ENCODE peak calls at places on chromosomes 6 and 20, in six cellular contexts. P, M, O, L, G and W are unnamed samples. For H3K9me3, the result is how much of the 10 kb centered on the place peaks cover.

GRCh38 chr6:37717836-37718251 is 20.2 kb upstream of the MDGA1 start:
- DNase-seq in P (peak), M (no peak), O (no peak), L (no peak), G (no peak), W (no peak)

GRCh38 chr20:26209171-26209941 is 512.7 kb upstream of the ZNF337 start:
- DNase-seq in P (no peak), M (no peak), O (no peak), L (peak), G (no peak), W (no peak)

GRCh38 chr6:43869091-43869710 is 99.2 kb downstream of the VEGFA start:
- DNase-seq in P (no peak), M (no peak), O (no peak), L (peak), G (no peak), W (no peak)

GRCh38 chr20:20796766-20797415 is 84.4 kb upstream of the RALGAPA2 start:
- DNase-seq in P (no peak), M (no peak), O (no peak), L (no peak), G (no peak), W (no peak)

GRCh38 chr6:20441921-20442320 is 40.2 kb downstream of the E2F3 start:
- DNase-seq in P (no peak), M (peak), O (no peak), L (no peak), G (no peak), W (no peak)

GRCh38 chr6:134935076-134935475 is 14.8 kb downstream of the ALDH8A1 start:
- DNase-seq in P (peak), M (no peak), O (no peak), L (no peak), G (no peak), W (no peak)

GRCh38 chr6:88562737-88563625 is 396.8 kb upstream of the CNR1 start:
- DNase-seq in P (no peak), M (no peak), O (no peak), L (no peak), G (no peak), W (no peak)

GRCh38 chr6:47235964-47236760 is 73.5 kb downstream of the TNFRSF21 start:
- DNase-seq in P (no peak), M (peak), O (peak), L (no peak), G (no peak), W (no peak)

GRCh38 chr20:59360934-59361333 is 60.5 kb downstream of the EDN3 start:
- DNase-seq in P (no peak), M (no peak), O (no peak), L (no peak), G (no peak), W (no peak)

GRCh38 chr20:10433014-10433622 is 904 bp downstream of the MKKS start:
- DNase-seq in P (no peak), M (no peak), O (no peak), L (peak), G (no peak), W (no peak)

GRCh38 chr6:33808781-33809180 is 5.0 kb upstream of the MLN start:
- DNase-seq in P (no peak), M (no peak), O (no peak), L (no peak), G (no peak), W (no peak)

GRCh38 chr6:151523034-151523433 is 29.2 kb downstream of the CCDC170 start:
- DNase-seq in P (no peak), M (no peak), O (no peak), L (no peak), G (no peak), W (no peak)
- H3K9me3 ChIP-seq in P (under half), M (under half), O (under half), L (under half), G (under half), W (under half)

GRCh38 chr20:4918473-4918872 is 82.8 kb downstream of the SLC23A2 start:
- DNase-seq in P (no peak), M (no peak), O (no peak), L (no peak), G (no peak), W (no peak)

GRCh38 chr20:4919047-4919704 is 82.1 kb downstream of the SLC23A2 start:
- DNase-seq in P (no peak), M (peak), O (no peak), L (no peak), G (no peak), W (no peak)

GRCh38 chr20:4922186-4922585 is 79.1 kb downstream of the SLC23A2 start:
- DNase-seq in P (no peak), M (no peak), O (no peak), L (no peak), G (no peak), W (no peak)

GRCh38 chr20:4920655-4921054 is 80.7 kb downstream of the SLC23A2 start:
- DNase-seq in P (no peak), M (no peak), O (no peak), L (no peak), G (no peak), W (no peak)

GRCh38 chr20:4920131-4920530 is 81.2 kb downstream of the SLC23A2 start:
- DNase-seq in P (no peak), M (no peak), O (no peak), L (no peak), G (no peak), W (no peak)
- H3K27ac ChIP-seq in P (no peak), M (no peak), O (no peak), L (no peak), G (no peak), W (no peak)

GRCh38 chr20:31474097-31474436 is 860 bp downstream of the DEFB124 start:
- DNase-seq in P (no peak), M (no peak), O (no peak), L (no peak), G (no peak), W (no peak)

GRCh38 chr20:31476313-31476623 is 1.2 kb downstream of the REM1 start:
- DNase-seq in P (no peak), M (no peak), O (no peak), L (no peak), G (no peak), W (no peak)

GRCh38 chr20:31475032-31475431 is at the start of the genes DEFB124 and REM1:
- DNase-seq in P (no peak), M (no peak), O (peak), L (peak), G (no peak), W (no peak)

GRCh38 chr20:31476648-31477220 is 1.6 kb downstream of the REM1 start:
- DNase-seq in P (no peak), M (no peak), O (no peak), L (no peak), G (no peak), W (no peak)

DNA sequence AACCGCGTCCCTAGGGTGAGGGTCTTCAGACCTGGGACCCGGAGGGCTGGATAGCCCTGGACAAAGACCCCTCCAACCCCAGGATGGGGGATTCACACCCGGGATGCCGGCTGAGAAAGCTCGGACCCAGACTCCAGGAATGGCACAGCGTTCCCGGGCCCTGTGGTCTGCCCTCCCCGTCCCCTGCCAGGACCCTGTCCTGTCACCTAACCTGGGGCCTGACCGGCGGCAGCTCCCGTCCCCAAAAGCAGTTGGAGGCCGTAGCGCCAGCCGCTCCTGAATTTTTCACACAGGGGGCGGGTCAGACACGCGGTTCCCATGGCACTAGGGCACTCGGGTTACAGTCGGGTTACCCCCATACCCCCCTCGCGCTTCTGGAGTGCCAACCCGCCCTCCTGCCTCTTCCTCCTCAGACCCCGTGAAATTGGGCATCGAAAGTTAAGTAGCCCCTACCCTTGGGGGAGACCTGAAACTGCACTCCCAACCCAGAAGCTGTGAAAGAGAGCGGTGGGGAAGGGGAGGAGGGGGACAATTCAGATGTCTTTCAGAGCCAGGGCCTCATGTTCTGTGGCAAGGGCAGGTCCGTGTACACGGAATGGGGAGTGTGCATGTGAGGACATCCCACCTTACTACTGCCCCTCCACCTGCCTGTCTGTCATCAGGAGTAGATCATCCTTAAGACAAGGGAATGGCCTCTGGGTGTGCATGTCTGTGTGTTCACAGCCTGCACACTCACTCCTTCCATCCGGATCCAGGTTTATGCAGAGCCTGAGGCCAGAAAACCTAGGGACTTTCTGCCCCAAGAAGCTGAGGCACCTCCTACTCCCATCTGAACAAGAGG is 604 bp downstream of the REM1 start:
- DNase-seq in P (no peak), M (no peak), O (no peak), L (no peak), G (no peak), W (no peak)
- H3K9me3 ChIP-seq in P (under half), M (under half), O (under half), L (under half), G (under half), W (under half)

DNA sequence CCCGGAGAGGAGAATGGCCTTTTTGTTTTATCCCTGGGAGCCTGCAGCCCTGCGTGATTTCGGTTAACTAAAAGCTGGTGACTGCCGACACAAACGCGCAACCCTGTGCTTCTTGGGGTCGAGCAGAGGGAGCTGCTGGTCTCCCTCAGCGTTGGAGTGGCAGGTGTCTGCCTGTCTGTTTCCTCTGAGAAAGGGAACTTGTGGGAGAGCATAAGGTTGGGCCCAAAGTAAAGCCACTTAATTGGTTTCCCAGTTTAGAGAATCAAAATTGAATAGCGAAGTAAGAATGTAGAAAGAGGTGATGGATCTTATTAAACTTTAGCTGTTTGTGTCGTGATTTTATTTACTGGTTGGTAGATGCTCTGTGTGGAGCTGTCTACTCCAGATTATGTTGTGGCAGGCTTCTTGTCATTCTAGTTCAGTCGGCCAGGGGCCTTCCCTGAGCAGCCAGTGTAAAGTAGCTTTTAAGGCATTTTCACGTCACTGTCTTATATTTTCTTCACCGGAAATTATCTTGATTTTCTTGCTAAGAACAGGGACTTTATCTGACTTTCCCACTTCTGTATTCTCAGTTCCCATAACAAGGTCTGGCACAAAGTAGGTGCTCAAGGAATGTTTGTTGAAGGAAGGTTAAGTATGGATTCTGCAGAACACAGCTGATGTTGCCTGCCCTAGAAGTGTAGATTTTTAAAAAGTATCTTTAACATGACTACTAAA is 709 bp downstream of the LTV1 start:
- DNase-seq in P (peak), M (no peak), O (no peak), L (no peak), G (no peak), W (no peak)
- H3K27ac ChIP-seq in P (peak), M (peak), O (peak), L (peak), G (peak), W (no peak)